ENCODE peak calls at places on chromosomes 2 and 18, in nine cellular contexts. R, Z, I, O, K, Q, B, L and W are unnamed samples. For H3K4me1, the result is how much of the 10 kb centered on the place peaks cover.

GRCh38 chr2:60882971-60883753 is 1.8 kb downstream of the REL start:
- DNase-seq in K (no peak), O (peak), Z (no peak), R (peak), L (no peak), Q (peak), I (no peak), B (no peak), W (no peak)

GRCh38 chr18:7177131-7177744 is 53.7 kb upstream of the LRRC30 start:
- DNase-seq in O (peak), I (no peak), R (no peak), K (no peak), Z (no peak), B (peak), L (peak), Q (peak), W (peak)

GRCh38 chr2:149877064-149877463 is 289.5 kb upstream of the MMADHC start:
- DNase-seq in L (no peak), R (no peak), O (no peak), I (no peak), Z (no peak), B (no peak), Q (no peak), K (no peak), W (no peak)

GRCh38 chr2:86661333-86661732 is 37.7 kb upstream of the RNF103 start:
- DNase-seq in Q (no peak), K (no peak), B (no peak), I (no peak), O (peak), R (no peak), Z (no peak), L (no peak), W (no peak)

GRCh38 chr2:195620499-195620898 is 36.5 kb upstream of the SLC39A10 start:
- DNase-seq in R (no peak), K (no peak), Z (no peak), O (no peak), Q (peak), L (no peak), B (no peak), I (no peak), W (no peak)

GRCh38 chr2:128607981-128608506 is 289.4 kb upstream of the HS6ST1 start:
- DNase-seq in K (peak), O (no peak), R (no peak), B (peak), Z (no peak), I (peak), L (no peak), Q (no peak), W (no peak)

GRCh38 chr2:135212757-135213156 is 160.7 kb downstream of the RAB3GAP1 start:
- DNase-seq in I (no peak), R (no peak), O (peak), K (no peak), Z (no peak), B (no peak), Q (no peak), L (no peak), W (no peak)

GRCh38 chr2:200095436-200095835 is 140.1 kb downstream of the MAIP1 start:
- DNase-seq in Q (no peak), B (no peak), O (no peak), L (no peak), I (no peak), Z (no peak), R (no peak), K (no peak), W (no peak)

GRCh38 chr2:36490749-36491148 is 107.2 kb downstream of the FEZ2 start:
- DNase-seq in Q (no peak), K (no peak), L (no peak), O (no peak), I (no peak), Z (no peak), R (no peak), B (no peak), W (no peak)

GRCh38 chr2:86038291-86039081 is 67.2 kb downstream of the POLR1A start:
- DNase-seq in R (no peak), Z (no peak), I (peak), B (peak), K (peak), Q (peak), O (no peak), L (no peak), W (no peak)

GRCh38 chr2:17558053-17558452 is 17.6 kb downstream of the VSNL1 start:
- DNase-seq in R (no peak), Q (no peak), L (no peak), Z (no peak), I (no peak), K (no peak), B (no peak), O (no peak), W (no peak)

GRCh38 chr2:99256677-99257076 is 1.2 kb upstream of the LYG2 start:
- DNase-seq in O (no peak), Z (no peak), L (no peak), K (no peak), B (no peak), R (no peak), Q (no peak), I (no peak), W (no peak)

GRCh38 chr2:98569197-98569793 is 39.0 kb downstream of the COA5 start:
- DNase-seq in L (no peak), Z (peak), R (no peak), Q (peak), O (peak), I (peak), B (no peak), K (no peak), W (no peak)

GRCh38 chr2:23131066-23131575 is 253.9 kb upstream of the KLHL29 start:
- DNase-seq in Q (no peak), B (no peak), O (no peak), K (no peak), L (no peak), R (no peak), I (no peak), Z (no peak), W (no peak)

GRCh38 chr2:12192762-12193161 is 446.3 kb downstream of the LPIN1 start:
- DNase-seq in K (no peak), I (no peak), R (no peak), L (no peak), Z (no peak), O (no peak), Q (peak), B (no peak), W (no peak)
- TF ChIP-seq POLR2AphosphoS5 in K (no peak), I (no peak), R (no peak), L (no peak), Z (peak), O (no peak), Q (peak), B (no peak), W (no peak)

GRCh38 chr2:237774811-237775553 is 23.6 kb upstream of the RBM44 start:
- DNase-seq in R (peak), Q (peak), O (peak), K (peak), I (no peak), L (peak), Z (peak), B (no peak), W (peak)
- TF ChIP-seq CTCF in R (peak), Q (peak), O (peak), K (peak), I (peak), L (peak), Z (peak), B (no peak), W (peak)

GRCh38 chr2:24711881-24712280 is 81.3 kb downstream of the PTRHD1 start:
- DNase-seq in L (no peak), Q (no peak), Z (no peak), O (no peak), K (no peak), R (no peak), I (no peak), B (no peak), W (no peak)

GRCh38 chr2:24710806-24711205 is 82.4 kb downstream of the PTRHD1 start:
- DNase-seq in R (no peak), I (no peak), O (no peak), B (no peak), Q (no peak), Z (no peak), K (no peak), L (no peak), W (no peak)

GRCh38 chr2:24707141-24707540 is 86.0 kb downstream of the PTRHD1 start:
- DNase-seq in B (no peak), O (peak), I (no peak), K (no peak), R (no peak), Q (no peak), L (no peak), Z (no peak), W (no peak)

GRCh38 chr2:24704682-24705081 is 88.5 kb downstream of the PTRHD1 start:
- DNase-seq in L (no peak), Z (no peak), B (no peak), R (no peak), O (no peak), Q (no peak), I (no peak), K (no peak), W (no peak)

DNA sequence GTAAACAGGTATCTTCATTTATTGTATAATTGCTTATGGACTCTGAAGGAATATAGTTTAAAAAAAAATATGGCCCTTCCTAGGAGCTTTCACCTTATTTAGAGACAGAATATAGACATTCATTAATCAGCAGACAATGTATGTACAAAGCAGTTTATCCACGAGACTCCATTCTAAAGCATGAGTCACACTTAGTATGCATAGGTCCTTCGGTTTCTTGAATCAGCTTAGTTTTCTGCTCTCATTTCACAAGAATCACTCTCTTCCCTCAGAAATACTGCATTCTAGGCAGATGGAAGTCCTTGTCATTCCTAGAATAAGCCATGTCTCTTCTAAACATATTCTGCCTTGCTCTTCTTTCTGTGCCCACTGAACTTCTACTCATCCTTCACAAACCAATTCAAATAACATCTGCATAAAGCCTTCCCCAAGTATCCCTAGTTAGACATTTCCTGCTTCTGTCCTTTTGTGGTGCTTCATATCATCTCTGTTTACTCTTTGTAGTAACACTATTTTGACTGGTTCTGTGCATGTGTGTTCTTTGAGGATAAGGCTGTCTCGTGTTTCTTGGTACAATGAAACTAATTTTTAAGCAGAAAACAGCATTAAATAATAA is 84.5 kb downstream of the PTRHD1 start:
- DNase-seq in B (no peak), Z (no peak), K (no peak), L (peak), Q (peak), I (no peak), O (no peak), R (no peak), W (no peak)
- H3K4me1 ChIP-seq in B (under half), Z (under half), K (under half), L (under half), Q (under half), I (under half), O (under half), R (under half), W (under half)

GRCh38 chr2:203301667-203302066 is 26.5 kb upstream of the ABI2 start:
- DNase-seq in O (no peak), B (no peak), L (no peak), I (no peak), Q (no peak), R (no peak), K (no peak), Z (no peak), W (no peak)
- TF ChIP-seq POLR2AphosphoS5 in O (no peak), B (no peak), L (no peak), I (no peak), Q (no peak), R (no peak), K (no peak), Z (no peak), W (no peak)

GRCh38 chr2:231613655-231614558 is 21.2 kb downstream of the TEX44 start:
- DNase-seq in B (peak), K (peak), Z (peak), R (peak), Q (peak), L (peak), O (peak), I (peak), W (peak)
- TF ChIP-seq CTCF in B (no peak), K (peak), Z (peak), R (no peak), Q (peak), L (no peak), O (no peak), I (peak), W (peak)